ENCODE peak calls at places on chromosomes 4 and X, in four cellular contexts. One of them, this sample, is unnamed. For H3K27me3, the result is how much of the 10 kb centered on the place peaks cover.

GRCh38 chr4:53497446-53498069 is 93.7 kb downstream of the LNX1 start:
- DNase-seq in esophagus squamous epithelium: no peak
- DNase-seq in naive thymus-derived CD4-positive, alpha-beta T cell: no peak
- DNase-seq in CD8-positive, alpha-beta memory T cell: no peak
- DNase-seq in this sample: no peak

GRCh38 chr4:120218981-120219380 is 152.3 kb upstream of the MAD2L1 start:
- DNase-seq in esophagus squamous epithelium: no peak
- DNase-seq in naive thymus-derived CD4-positive, alpha-beta T cell: no peak
- DNase-seq in CD8-positive, alpha-beta memory T cell: no peak
- DNase-seq in this sample: no peak

GRCh38 chr4:8737075-8737474 is 134.6 kb downstream of the HMX1 start:
- DNase-seq in esophagus squamous epithelium: no peak
- DNase-seq in naive thymus-derived CD4-positive, alpha-beta T cell: no peak
- DNase-seq in CD8-positive, alpha-beta memory T cell: no peak
- DNase-seq in this sample: no peak

GRCh38 chrX:102765217-102765616 is 44.7 kb downstream of the GPRASP3 start:
- DNase-seq in esophagus squamous epithelium: no peak
- DNase-seq in naive thymus-derived CD4-positive, alpha-beta T cell: no peak
- DNase-seq in CD8-positive, alpha-beta memory T cell: no peak
- DNase-seq in this sample: no peak

GRCh38 chr4:165079476-165079875 is 25.8 kb downstream of the TRIM75 start:
- DNase-seq in esophagus squamous epithelium: no peak
- DNase-seq in naive thymus-derived CD4-positive, alpha-beta T cell: no peak
- DNase-seq in CD8-positive, alpha-beta memory T cell: no peak
- DNase-seq in this sample: no peak

GRCh38 chr4:39166670-39167069 is 15.7 kb upstream of the WDR19 start:
- DNase-seq in esophagus squamous epithelium: no peak
- DNase-seq in naive thymus-derived CD4-positive, alpha-beta T cell: no peak
- DNase-seq in CD8-positive, alpha-beta memory T cell: no peak
- DNase-seq in this sample: no peak

GRCh38 chrX:41192880-41193279 is 107.6 kb downstream of the USP9X start:
- DNase-seq in esophagus squamous epithelium: no peak
- DNase-seq in naive thymus-derived CD4-positive, alpha-beta T cell: no peak
- DNase-seq in CD8-positive, alpha-beta memory T cell: no peak
- DNase-seq in this sample: no peak

GRCh38 chrX:119636419-119636818 is 30.2 kb upstream of the NKRF start:
- DNase-seq in esophagus squamous epithelium: no peak
- DNase-seq in naive thymus-derived CD4-positive, alpha-beta T cell: no peak
- DNase-seq in CD8-positive, alpha-beta memory T cell: no peak
- DNase-seq in this sample: no peak

GRCh38 chr4:52234539-52235174 is 183.6 kb downstream of the SPATA18 start:
- DNase-seq in esophagus squamous epithelium: no peak
- DNase-seq in naive thymus-derived CD4-positive, alpha-beta T cell: no peak
- DNase-seq in CD8-positive, alpha-beta memory T cell: no peak
- DNase-seq in this sample: no peak

GRCh38 chr4:176622251-176622968 is 170.3 kb downstream of the VEGFC start:
- DNase-seq in esophagus squamous epithelium: no peak
- DNase-seq in naive thymus-derived CD4-positive, alpha-beta T cell: no peak
- DNase-seq in CD8-positive, alpha-beta memory T cell: no peak
- DNase-seq in this sample: no peak

GRCh38 chr4:100823066-100823992 is 305.5 kb upstream of the EMCN start:
- DNase-seq in esophagus squamous epithelium: no peak
- DNase-seq in naive thymus-derived CD4-positive, alpha-beta T cell: no peak
- DNase-seq in CD8-positive, alpha-beta memory T cell: no peak
- DNase-seq in this sample: peak

GRCh38 chrX:18643243-18643642 is 28.7 kb downstream of the RS1 start:
- DNase-seq in esophagus squamous epithelium: no peak
- DNase-seq in naive thymus-derived CD4-positive, alpha-beta T cell: no peak
- DNase-seq in CD8-positive, alpha-beta memory T cell: no peak
- DNase-seq in this sample: no peak

GRCh38 chr4:5760246-5760645 is 49.2 kb downstream of the EVC start:
- DNase-seq in esophagus squamous epithelium: no peak
- DNase-seq in naive thymus-derived CD4-positive, alpha-beta T cell: no peak
- DNase-seq in CD8-positive, alpha-beta memory T cell: no peak
- DNase-seq in this sample: no peak

GRCh38 chrX:15336023-15336413 is 695 bp upstream of the PIGA start:
- DNase-seq in esophagus squamous epithelium: no peak
- DNase-seq in naive thymus-derived CD4-positive, alpha-beta T cell: peak
- DNase-seq in CD8-positive, alpha-beta memory T cell: peak
- DNase-seq in this sample: peak

GRCh38 chrX:40098264-40099045 is 697 bp upstream of the BCOR start:
- DNase-seq in esophagus squamous epithelium: no peak
- DNase-seq in naive thymus-derived CD4-positive, alpha-beta T cell: peak
- DNase-seq in CD8-positive, alpha-beta memory T cell: peak
- DNase-seq in this sample: peak

GRCh38 chr4:84493092-84493850 is 5.8 kb downstream of the NKX6-1 start:
- DNase-seq in esophagus squamous epithelium: no peak
- DNase-seq in naive thymus-derived CD4-positive, alpha-beta T cell: no peak
- DNase-seq in CD8-positive, alpha-beta memory T cell: no peak
- DNase-seq in this sample: no peak

GRCh38 chr4:114558446-114559020 is 40.1 kb upstream of the UGT8 start:
- DNase-seq in esophagus squamous epithelium: no peak
- DNase-seq in naive thymus-derived CD4-positive, alpha-beta T cell: no peak
- DNase-seq in CD8-positive, alpha-beta memory T cell: no peak
- DNase-seq in this sample: no peak

GRCh38 chrX:41785685-41786084 is 61.7 kb downstream of the GPR82 start:
- DNase-seq in esophagus squamous epithelium: no peak
- DNase-seq in naive thymus-derived CD4-positive, alpha-beta T cell: no peak
- DNase-seq in CD8-positive, alpha-beta memory T cell: no peak
- DNase-seq in this sample: no peak

GRCh38 chr4:47926667-47927258 is 12.4 kb upstream of the NFXL1 start:
- DNase-seq in esophagus squamous epithelium: no peak
- DNase-seq in naive thymus-derived CD4-positive, alpha-beta T cell: peak
- DNase-seq in CD8-positive, alpha-beta memory T cell: peak
- DNase-seq in this sample: peak

GRCh38 chr4:142817442-142817841 is 28.7 kb downstream of the INPP4B start:
- DNase-seq in esophagus squamous epithelium: no peak
- DNase-seq in naive thymus-derived CD4-positive, alpha-beta T cell: no peak
- DNase-seq in CD8-positive, alpha-beta memory T cell: no peak
- DNase-seq in this sample: no peak

GRCh38 chr4:182486895-182487294 is 243.7 kb downstream of the TENM3 start:
- DNase-seq in esophagus squamous epithelium: no peak
- DNase-seq in naive thymus-derived CD4-positive, alpha-beta T cell: no peak
- DNase-seq in CD8-positive, alpha-beta memory T cell: no peak
- DNase-seq in this sample: no peak

GRCh38 chrX:12174358-12174757 is 36.1 kb downstream of the FRMPD4 start:
- DNase-seq in esophagus squamous epithelium: no peak
- DNase-seq in naive thymus-derived CD4-positive, alpha-beta T cell: no peak
- DNase-seq in CD8-positive, alpha-beta memory T cell: no peak
- DNase-seq in this sample: no peak

GRCh38 chr4:26176621-26177121 is 144.1 kb upstream of the RBPJ start:
- DNase-seq in esophagus squamous epithelium: no peak
- DNase-seq in naive thymus-derived CD4-positive, alpha-beta T cell: no peak
- DNase-seq in CD8-positive, alpha-beta memory T cell: no peak
- DNase-seq in this sample: no peak

GRCh38 chrX:26783512-26784225 is 567.7 kb downstream of the MAGEB5 start:
- DNase-seq in esophagus squamous epithelium: no peak
- DNase-seq in naive thymus-derived CD4-positive, alpha-beta T cell: no peak
- DNase-seq in CD8-positive, alpha-beta memory T cell: no peak
- DNase-seq in this sample: no peak

GRCh38 chr4:31548823-31549222 is 828.7 kb downstream of the PCDH7 start:
- DNase-seq in esophagus squamous epithelium: no peak
- DNase-seq in naive thymus-derived CD4-positive, alpha-beta T cell: no peak
- DNase-seq in CD8-positive, alpha-beta memory T cell: no peak
- DNase-seq in this sample: no peak

GRCh38 chr4:15765910-15766703 is 12.0 kb upstream of the CD38 start:
- DNase-seq in esophagus squamous epithelium: no peak
- DNase-seq in naive thymus-derived CD4-positive, alpha-beta T cell: peak
- DNase-seq in CD8-positive, alpha-beta memory T cell: peak
- DNase-seq in this sample: peak

GRCh38 chrX:4841216-4841745 is 1127.8 kb upstream of the PRKX start:
- DNase-seq in esophagus squamous epithelium: no peak
- DNase-seq in naive thymus-derived CD4-positive, alpha-beta T cell: no peak
- DNase-seq in CD8-positive, alpha-beta memory T cell: no peak
- DNase-seq in this sample: no peak

GRCh38 chr4:121564840-121565375 is 131.9 kb downstream of the ANXA5 start:
- DNase-seq in esophagus squamous epithelium: no peak
- DNase-seq in naive thymus-derived CD4-positive, alpha-beta T cell: no peak
- DNase-seq in CD8-positive, alpha-beta memory T cell: no peak
- DNase-seq in this sample: no peak

GRCh38 chr4:25993564-25994185 is 79.7 kb downstream of the SMIM20 start:
- DNase-seq in esophagus squamous epithelium: no peak
- DNase-seq in naive thymus-derived CD4-positive, alpha-beta T cell: no peak
- DNase-seq in CD8-positive, alpha-beta memory T cell: no peak
- DNase-seq in this sample: no peak

GRCh38 chr4:153212755-153213154 is 8.5 kb downstream of the TRIM2 start:
- DNase-seq in esophagus squamous epithelium: no peak
- DNase-seq in naive thymus-derived CD4-positive, alpha-beta T cell: no peak
- DNase-seq in CD8-positive, alpha-beta memory T cell: no peak
- DNase-seq in this sample: no peak

GRCh38 chrX:131853440-131853839 is 169.7 kb upstream of the STK26 start:
- DNase-seq in esophagus squamous epithelium: no peak
- DNase-seq in naive thymus-derived CD4-positive, alpha-beta T cell: no peak
- DNase-seq in CD8-positive, alpha-beta memory T cell: no peak
- DNase-seq in this sample: no peak
- H3K27me3 ChIP-seq in esophagus squamous epithelium: under half
- H3K27me3 ChIP-seq in naive thymus-derived CD4-positive, alpha-beta T cell: under half
- H3K27me3 ChIP-seq in CD8-positive, alpha-beta memory T cell: under half
- H3K27me3 ChIP-seq in this sample: under half

DNA sequence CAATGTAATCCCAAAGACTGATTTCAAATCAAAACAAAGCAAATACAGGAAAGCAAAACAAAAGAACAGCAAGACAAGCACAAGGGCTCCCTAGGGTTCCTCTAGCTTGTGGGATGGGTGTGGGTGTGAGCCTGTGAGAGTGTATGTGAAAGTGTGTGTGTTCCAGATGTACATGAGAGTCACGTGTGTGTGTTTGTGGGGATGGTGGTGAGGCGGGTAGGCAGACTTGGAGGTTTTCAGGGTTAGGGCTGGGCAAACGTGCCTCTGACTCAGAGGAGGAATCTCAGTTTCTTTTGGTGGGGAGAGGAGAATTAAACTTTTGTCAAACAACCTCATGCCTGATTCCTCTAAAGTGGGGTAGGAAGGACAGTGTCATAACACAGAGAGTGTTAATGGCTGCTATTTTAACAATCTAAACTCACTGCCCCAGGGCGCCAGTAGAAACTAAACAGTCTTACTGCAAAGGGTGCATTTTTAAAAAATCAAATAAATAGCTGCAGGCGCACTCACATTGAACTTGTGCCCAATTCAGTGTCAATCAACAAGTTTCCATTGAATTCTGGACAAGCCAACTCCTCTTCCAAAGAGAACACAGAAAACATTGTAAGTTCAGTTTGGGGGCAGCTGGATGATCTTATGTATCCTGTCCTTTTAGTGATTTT is 51.8 kb downstream of the CHRDL1 start:
- DNase-seq in esophagus squamous epithelium: no peak
- DNase-seq in naive thymus-derived CD4-positive, alpha-beta T cell: no peak
- DNase-seq in CD8-positive, alpha-beta memory T cell: no peak
- DNase-seq in this sample: no peak
- H3K27ac ChIP-seq in esophagus squamous epithelium: peak
- H3K27ac ChIP-seq in naive thymus-derived CD4-positive, alpha-beta T cell: no peak
- H3K27ac ChIP-seq in CD8-positive, alpha-beta memory T cell: no peak
- H3K27ac ChIP-seq in this sample: no peak

GRCh38 chr4:3469386-3470243 is 6.5 kb downstream of the DOK7 start:
- DNase-seq in esophagus squamous epithelium: no peak
- DNase-seq in naive thymus-derived CD4-positive, alpha-beta T cell: no peak
- DNase-seq in CD8-positive, alpha-beta memory T cell: no peak
- DNase-seq in this sample: no peak

GRCh38 chr4:3468804-3469203 is 5.7 kb downstream of the DOK7 start:
- DNase-seq in esophagus squamous epithelium: no peak
- DNase-seq in naive thymus-derived CD4-positive, alpha-beta T cell: no peak
- DNase-seq in CD8-positive, alpha-beta memory T cell: no peak
- DNase-seq in this sample: no peak

GRCh38 chr4:3466691-3467600 is 3.8 kb downstream of the DOK7 start:
- DNase-seq in esophagus squamous epithelium: no peak
- DNase-seq in naive thymus-derived CD4-positive, alpha-beta T cell: no peak
- DNase-seq in CD8-positive, alpha-beta memory T cell: no peak
- DNase-seq in this sample: no peak

GRCh38 chr4:3467601-3468031 is 4.5 kb downstream of the DOK7 start:
- DNase-seq in esophagus squamous epithelium: no peak
- DNase-seq in naive thymus-derived CD4-positive, alpha-beta T cell: no peak
- DNase-seq in CD8-positive, alpha-beta memory T cell: no peak
- DNase-seq in this sample: no peak

GRCh38 chr4:3468154-3468553 is 5.0 kb downstream of the DOK7 start:
- DNase-seq in esophagus squamous epithelium: no peak
- DNase-seq in naive thymus-derived CD4-positive, alpha-beta T cell: no peak
- DNase-seq in CD8-positive, alpha-beta memory T cell: no peak
- DNase-seq in this sample: no peak
- H3K27me3 ChIP-seq in esophagus squamous epithelium: under half
- H3K27me3 ChIP-seq in naive thymus-derived CD4-positive, alpha-beta T cell: under half
- H3K27me3 ChIP-seq in CD8-positive, alpha-beta memory T cell: under half
- H3K27me3 ChIP-seq in this sample: under half

DNA sequence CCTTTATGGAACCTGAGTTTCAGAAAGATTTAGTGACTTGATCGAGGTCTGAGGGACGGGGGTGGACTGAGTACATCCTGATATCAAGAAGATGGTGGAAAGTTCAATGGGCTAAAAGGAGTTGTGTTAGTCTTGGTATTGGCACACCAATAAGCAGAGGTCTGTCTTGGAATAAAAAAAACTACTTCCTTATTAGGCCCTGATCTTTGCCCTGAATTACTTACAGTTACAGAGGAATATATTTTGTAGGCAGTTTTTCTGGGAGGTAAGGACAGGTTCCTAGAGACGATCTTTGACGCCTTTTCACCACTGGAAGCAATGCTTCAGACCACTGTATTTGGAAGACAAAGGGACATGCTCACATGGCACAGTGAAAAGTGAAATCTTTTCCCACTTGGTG is 673 bp upstream of the XK start:
- DNase-seq in esophagus squamous epithelium: no peak
- DNase-seq in naive thymus-derived CD4-positive, alpha-beta T cell: no peak
- DNase-seq in CD8-positive, alpha-beta memory T cell: no peak
- DNase-seq in this sample: no peak
- H3K27ac ChIP-seq in esophagus squamous epithelium: peak
- H3K27ac ChIP-seq in naive thymus-derived CD4-positive, alpha-beta T cell: no peak
- H3K27ac ChIP-seq in CD8-positive, alpha-beta memory T cell: peak
- H3K27ac ChIP-seq in this sample: no peak

GRCh38 chrX:352582-353314 is 34.0 kb downstream of the PPP2R3B start:
- DNase-seq in esophagus squamous epithelium: no peak
- DNase-seq in naive thymus-derived CD4-positive, alpha-beta T cell: no peak
- DNase-seq in CD8-positive, alpha-beta memory T cell: no peak
- DNase-seq in this sample: no peak
- H3K27me3 ChIP-seq in esophagus squamous epithelium: under half
- H3K27me3 ChIP-seq in naive thymus-derived CD4-positive, alpha-beta T cell: under half
- H3K27me3 ChIP-seq in CD8-positive, alpha-beta memory T cell: under half
- H3K27me3 ChIP-seq in this sample: under half

GRCh38 chr4:36374836-36375511 is 93.6 kb downstream of the DTHD1 start:
- DNase-seq in esophagus squamous epithelium: no peak
- DNase-seq in naive thymus-derived CD4-positive, alpha-beta T cell: no peak
- DNase-seq in CD8-positive, alpha-beta memory T cell: no peak
- DNase-seq in this sample: no peak
- H3K27ac ChIP-seq in esophagus squamous epithelium: no peak
- H3K27ac ChIP-seq in naive thymus-derived CD4-positive, alpha-beta T cell: no peak
- H3K27ac ChIP-seq in CD8-positive, alpha-beta memory T cell: no peak
- H3K27ac ChIP-seq in this sample: no peak

This sample was measured in CD4-positive, CD25-positive, alpha-beta regulatory T cell.